ENCODE peak calls at places on chromosomes 6 and 20, in five cellular contexts. One of them, this sample, is unnamed.

GRCh38 chr6:112466378-112467151 is 119.4 kb downstream of the RFPL4B start:
- DNase-seq in cardiac septum: no peak
- DNase-seq in effector memory CD8-positive, alpha-beta T cell: no peak
- DNase-seq in T-cell: no peak
- DNase-seq in midbrain: no peak
- DNase-seq in this sample: no peak

GRCh38 chr6:15879372-15880261 is 216.8 kb upstream of the DTNBP1 start:
- DNase-seq in effector memory CD8-positive, alpha-beta T cell: peak
- DNase-seq in midbrain: no peak
- DNase-seq in T-cell: peak
- DNase-seq in cardiac septum: peak
- DNase-seq in this sample: peak

GRCh38 chr20:35660122-35660937 is 4.4 kb downstream of the CPNE1 start:
- DNase-seq in midbrain: no peak
- DNase-seq in effector memory CD8-positive, alpha-beta T cell: no peak
- DNase-seq in cardiac septum: no peak
- DNase-seq in T-cell: no peak
- DNase-seq in this sample: no peak

GRCh38 chr6:169168706-169169105 is 84.9 kb downstream of the THBS2 start:
- DNase-seq in effector memory CD8-positive, alpha-beta T cell: no peak
- DNase-seq in cardiac septum: no peak
- DNase-seq in T-cell: no peak
- DNase-seq in midbrain: no peak
- DNase-seq in this sample: no peak

GRCh38 chr20:23061713-23062561 is 12.5 kb upstream of the THBD start:
- DNase-seq in cardiac septum: no peak
- DNase-seq in midbrain: no peak
- DNase-seq in effector memory CD8-positive, alpha-beta T cell: no peak
- DNase-seq in T-cell: no peak
- DNase-seq in this sample: no peak

GRCh38 chr6:135935951-135936601 is 84.6 kb downstream of the PDE7B start:
- DNase-seq in T-cell: no peak
- DNase-seq in midbrain: peak
- DNase-seq in effector memory CD8-positive, alpha-beta T cell: no peak
- DNase-seq in cardiac septum: no peak
- DNase-seq in this sample: no peak

GRCh38 chr20:57405236-57406016 is 14.2 kb downstream of the RBM38 start:
- DNase-seq in midbrain: no peak
- DNase-seq in cardiac septum: no peak
- DNase-seq in T-cell: no peak
- DNase-seq in effector memory CD8-positive, alpha-beta T cell: no peak
- DNase-seq in this sample: no peak

GRCh38 chr20:16100767-16101166 is 472.5 kb downstream of the KIF16B start:
- DNase-seq in effector memory CD8-positive, alpha-beta T cell: no peak
- DNase-seq in cardiac septum: no peak
- DNase-seq in T-cell: no peak
- DNase-seq in midbrain: no peak
- DNase-seq in this sample: no peak

GRCh38 chr20:57647006-57647932 is 27.0 kb upstream of the ZBP1 start:
- DNase-seq in effector memory CD8-positive, alpha-beta T cell: no peak
- DNase-seq in midbrain: no peak
- DNase-seq in T-cell: no peak
- DNase-seq in cardiac septum: peak
- DNase-seq in this sample: peak

GRCh38 chr20:18783385-18783959 is 30.1 kb upstream of the SCP2D1 start:
- DNase-seq in T-cell: no peak
- DNase-seq in cardiac septum: no peak
- DNase-seq in effector memory CD8-positive, alpha-beta T cell: no peak
- DNase-seq in midbrain: no peak
- DNase-seq in this sample: no peak

GRCh38 chr20:31505903-31506302 is 8.3 kb upstream of the HM13 start:
- DNase-seq in midbrain: no peak
- DNase-seq in effector memory CD8-positive, alpha-beta T cell: no peak
- DNase-seq in cardiac septum: no peak
- DNase-seq in T-cell: no peak
- DNase-seq in this sample: no peak

GRCh38 chr20:5825136-5825719 is 75.0 kb downstream of the SHLD1 start:
- DNase-seq in cardiac septum: no peak
- DNase-seq in midbrain: no peak
- DNase-seq in T-cell: no peak
- DNase-seq in effector memory CD8-positive, alpha-beta T cell: no peak
- DNase-seq in this sample: no peak

GRCh38 chr20:44137210-44137781 is 49.7 kb downstream of the JPH2 start:
- DNase-seq in midbrain: no peak
- DNase-seq in effector memory CD8-positive, alpha-beta T cell: no peak
- DNase-seq in cardiac septum: peak
- DNase-seq in T-cell: no peak
- DNase-seq in this sample: no peak

GRCh38 chr6:83160167-83160566 is 32.9 kb downstream of the PGM3 start:
- DNase-seq in T-cell: no peak
- DNase-seq in midbrain: no peak
- DNase-seq in effector memory CD8-positive, alpha-beta T cell: no peak
- DNase-seq in cardiac septum: no peak
- DNase-seq in this sample: no peak

GRCh38 chr20:3473944-3474343 is 3.1 kb downstream of the ATRN start:
- DNase-seq in midbrain: no peak
- DNase-seq in cardiac septum: no peak
- DNase-seq in effector memory CD8-positive, alpha-beta T cell: no peak
- DNase-seq in T-cell: no peak
- DNase-seq in this sample: no peak

GRCh38 chr6:147793871-147794643 is 285.6 kb downstream of the SAMD5 start:
- DNase-seq in effector memory CD8-positive, alpha-beta T cell: no peak
- DNase-seq in cardiac septum: no peak
- DNase-seq in midbrain: no peak
- DNase-seq in T-cell: no peak
- DNase-seq in this sample: no peak

GRCh38 chr6:30981942-30982772 is 1.4 kb upstream of the MUC21 start:
- DNase-seq in midbrain: no peak
- DNase-seq in cardiac septum: no peak
- DNase-seq in T-cell: no peak
- DNase-seq in effector memory CD8-positive, alpha-beta T cell: no peak
- DNase-seq in this sample: no peak

GRCh38 chr6:35409245-35409644 is 42.9 kb upstream of the FANCE start:
- DNase-seq in cardiac septum: no peak
- DNase-seq in midbrain: no peak
- DNase-seq in T-cell: no peak
- DNase-seq in effector memory CD8-positive, alpha-beta T cell: no peak
- DNase-seq in this sample: no peak

GRCh38 chr6:90284236-90284744 is 12.4 kb downstream of the BACH2 start:
- DNase-seq in effector memory CD8-positive, alpha-beta T cell: no peak
- DNase-seq in T-cell: no peak
- DNase-seq in midbrain: no peak
- DNase-seq in cardiac septum: no peak
- DNase-seq in this sample: no peak

GRCh38 chr20:10965936-10966470 is 292.2 kb upstream of the JAG1 start:
- DNase-seq in cardiac septum: no peak
- DNase-seq in T-cell: no peak
- DNase-seq in midbrain: no peak
- DNase-seq in effector memory CD8-positive, alpha-beta T cell: no peak
- DNase-seq in this sample: no peak

GRCh38 chr6:53761036-53761435 is 33.8 kb upstream of the LRRC1 start:
- DNase-seq in T-cell: no peak
- DNase-seq in effector memory CD8-positive, alpha-beta T cell: no peak
- DNase-seq in cardiac septum: no peak
- DNase-seq in midbrain: no peak
- DNase-seq in this sample: no peak

GRCh38 chr6:89503641-89504040 is 70.7 kb downstream of the ANKRD6 start:
- DNase-seq in effector memory CD8-positive, alpha-beta T cell: no peak
- DNase-seq in midbrain: no peak
- DNase-seq in cardiac septum: no peak
- DNase-seq in T-cell: no peak
- DNase-seq in this sample: no peak

GRCh38 chr6:170037541-170038250 is 253.2 kb downstream of the DLL1 start:
- DNase-seq in effector memory CD8-positive, alpha-beta T cell: no peak
- DNase-seq in cardiac septum: peak
- DNase-seq in T-cell: no peak
- DNase-seq in midbrain: no peak
- DNase-seq in this sample: peak

GRCh38 chr20:48350291-48350988 is 477.4 kb downstream of the PREX1 start:
- DNase-seq in midbrain: no peak
- DNase-seq in T-cell: no peak
- DNase-seq in effector memory CD8-positive, alpha-beta T cell: no peak
- DNase-seq in cardiac septum: no peak
- DNase-seq in this sample: no peak

GRCh38 chr6:145086197-145086596 is 649.1 kb downstream of the EPM2A start:
- DNase-seq in midbrain: no peak
- DNase-seq in T-cell: no peak
- DNase-seq in cardiac septum: no peak
- DNase-seq in effector memory CD8-positive, alpha-beta T cell: no peak
- DNase-seq in this sample: no peak

GRCh38 chr6:131914234-131914633 is 36.9 kb downstream of the CCN2 start:
- DNase-seq in T-cell: no peak
- DNase-seq in effector memory CD8-positive, alpha-beta T cell: no peak
- DNase-seq in cardiac septum: no peak
- DNase-seq in midbrain: no peak
- DNase-seq in this sample: no peak

GRCh38 chr6:144528605-144529425 is 243.7 kb downstream of the UTRN start:
- DNase-seq in T-cell: no peak
- DNase-seq in cardiac septum: no peak
- DNase-seq in midbrain: no peak
- DNase-seq in effector memory CD8-positive, alpha-beta T cell: no peak
- DNase-seq in this sample: no peak

GRCh38 chr6:94376876-94377275 is 957.5 kb upstream of the EPHA7 start:
- DNase-seq in cardiac septum: no peak
- DNase-seq in effector memory CD8-positive, alpha-beta T cell: no peak
- DNase-seq in T-cell: no peak
- DNase-seq in midbrain: no peak
- DNase-seq in this sample: no peak